ENCODE peak calls at places on chromosomes 13 and 19, in nine cellular contexts. One of them, this sample, is unnamed.

GRCh38 chr13:75993823-75994222 is 357.7 kb downstream of the LMO7 start:
- DNase-seq in BE2C: no peak
- DNase-seq in HS-5: no peak
- DNase-seq in activated CD8-positive, alpha-beta T cell treated with anti-CD3 and anti-CD28 coated beads, Interleukin-2, amount 10 ng/mL, durations not matched to agents 7 days and 5 days: no peak
- DNase-seq in GF-D8: no peak
- DNase-seq in fibroblast of lung: no peak
- DNase-seq in stimulated activated naive B cell treated with anti-CD40 and anti-IgM and Interleukin-4, amounts not matched to agents 10 μg/mL and 1 μg/mL and 100 μg/mL, for 72 hours: no peak
- DNase-seq in central memory CD8-positive, alpha-beta T cell: no peak
- DNase-seq in COR-L47: no peak
- DNase-seq in this sample: no peak

GRCh38 chr13:109131698-109132257 is 502.4 kb downstream of the MYO16 start:
- DNase-seq in fibroblast of lung: no peak
- DNase-seq in GF-D8: peak
- DNase-seq in activated CD8-positive, alpha-beta T cell treated with anti-CD3 and anti-CD28 coated beads, Interleukin-2, amount 10 ng/mL, durations not matched to agents 7 days and 5 days: no peak
- DNase-seq in central memory CD8-positive, alpha-beta T cell: no peak
- DNase-seq in HS-5: no peak
- DNase-seq in stimulated activated naive B cell treated with anti-CD40 and anti-IgM and Interleukin-4, amounts not matched to agents 10 μg/mL and 1 μg/mL and 100 μg/mL, for 72 hours: peak
- DNase-seq in COR-L47: no peak
- DNase-seq in BE2C: no peak
- DNase-seq in this sample: no peak

GRCh38 chr13:48858122-48858521 is 117.6 kb upstream of the FNDC3A start:
- DNase-seq in activated CD8-positive, alpha-beta T cell treated with anti-CD3 and anti-CD28 coated beads, Interleukin-2, amount 10 ng/mL, durations not matched to agents 7 days and 5 days: no peak
- DNase-seq in COR-L47: no peak
- DNase-seq in GF-D8: peak
- DNase-seq in fibroblast of lung: no peak
- DNase-seq in BE2C: no peak
- DNase-seq in stimulated activated naive B cell treated with anti-CD40 and anti-IgM and Interleukin-4, amounts not matched to agents 10 μg/mL and 1 μg/mL and 100 μg/mL, for 72 hours: no peak
- DNase-seq in central memory CD8-positive, alpha-beta T cell: no peak
- DNase-seq in HS-5: no peak
- DNase-seq in this sample: no peak

GRCh38 chr19:45667620-45668341 is at the start of gene GIPR:
- DNase-seq in BE2C: peak
- DNase-seq in COR-L47: no peak
- DNase-seq in activated CD8-positive, alpha-beta T cell treated with anti-CD3 and anti-CD28 coated beads, Interleukin-2, amount 10 ng/mL, durations not matched to agents 7 days and 5 days: peak
- DNase-seq in stimulated activated naive B cell treated with anti-CD40 and anti-IgM and Interleukin-4, amounts not matched to agents 10 μg/mL and 1 μg/mL and 100 μg/mL, for 72 hours: peak
- DNase-seq in GF-D8: no peak
- DNase-seq in HS-5: no peak
- DNase-seq in fibroblast of lung: no peak
- DNase-seq in central memory CD8-positive, alpha-beta T cell: no peak
- DNase-seq in this sample: no peak

GRCh38 chr13:30312859-30313258 is 5.5 kb upstream of the KATNAL1 start:
- DNase-seq in activated CD8-positive, alpha-beta T cell treated with anti-CD3 and anti-CD28 coated beads, Interleukin-2, amount 10 ng/mL, durations not matched to agents 7 days and 5 days: no peak
- DNase-seq in stimulated activated naive B cell treated with anti-CD40 and anti-IgM and Interleukin-4, amounts not matched to agents 10 μg/mL and 1 μg/mL and 100 μg/mL, for 72 hours: no peak
- DNase-seq in GF-D8: no peak
- DNase-seq in central memory CD8-positive, alpha-beta T cell: no peak
- DNase-seq in BE2C: no peak
- DNase-seq in HS-5: no peak
- DNase-seq in COR-L47: no peak
- DNase-seq in fibroblast of lung: peak
- DNase-seq in this sample: no peak

GRCh38 chr13:108086678-108087077 is 128.7 kb downstream of the LIG4 start:
- DNase-seq in BE2C: peak
- DNase-seq in fibroblast of lung: peak
- DNase-seq in stimulated activated naive B cell treated with anti-CD40 and anti-IgM and Interleukin-4, amounts not matched to agents 10 μg/mL and 1 μg/mL and 100 μg/mL, for 72 hours: no peak
- DNase-seq in central memory CD8-positive, alpha-beta T cell: no peak
- DNase-seq in HS-5: no peak
- DNase-seq in activated CD8-positive, alpha-beta T cell treated with anti-CD3 and anti-CD28 coated beads, Interleukin-2, amount 10 ng/mL, durations not matched to agents 7 days and 5 days: no peak
- DNase-seq in GF-D8: no peak
- DNase-seq in COR-L47: no peak
- DNase-seq in this sample: no peak

GRCh38 chr13:42071667-42072419 is 23.4 kb downstream of the DGKH start:
- DNase-seq in GF-D8: peak
- DNase-seq in stimulated activated naive B cell treated with anti-CD40 and anti-IgM and Interleukin-4, amounts not matched to agents 10 μg/mL and 1 μg/mL and 100 μg/mL, for 72 hours: no peak
- DNase-seq in HS-5: no peak
- DNase-seq in COR-L47: no peak
- DNase-seq in activated CD8-positive, alpha-beta T cell treated with anti-CD3 and anti-CD28 coated beads, Interleukin-2, amount 10 ng/mL, durations not matched to agents 7 days and 5 days: no peak
- DNase-seq in central memory CD8-positive, alpha-beta T cell: no peak
- DNase-seq in fibroblast of lung: peak
- DNase-seq in BE2C: peak
- DNase-seq in this sample: no peak

GRCh38 chr13:107202371-107203023 is 634.6 kb upstream of the ARGLU1 start:
- DNase-seq in HS-5: no peak
- DNase-seq in BE2C: no peak
- DNase-seq in stimulated activated naive B cell treated with anti-CD40 and anti-IgM and Interleukin-4, amounts not matched to agents 10 μg/mL and 1 μg/mL and 100 μg/mL, for 72 hours: no peak
- DNase-seq in fibroblast of lung: peak
- DNase-seq in GF-D8: no peak
- DNase-seq in central memory CD8-positive, alpha-beta T cell: no peak
- DNase-seq in activated CD8-positive, alpha-beta T cell treated with anti-CD3 and anti-CD28 coated beads, Interleukin-2, amount 10 ng/mL, durations not matched to agents 7 days and 5 days: no peak
- DNase-seq in COR-L47: no peak
- DNase-seq in this sample: no peak

GRCh38 chr13:105838231-105838630 is 697.2 kb downstream of the EFNB2 start:
- DNase-seq in COR-L47: no peak
- DNase-seq in HS-5: no peak
- DNase-seq in activated CD8-positive, alpha-beta T cell treated with anti-CD3 and anti-CD28 coated beads, Interleukin-2, amount 10 ng/mL, durations not matched to agents 7 days and 5 days: no peak
- DNase-seq in fibroblast of lung: no peak
- DNase-seq in stimulated activated naive B cell treated with anti-CD40 and anti-IgM and Interleukin-4, amounts not matched to agents 10 μg/mL and 1 μg/mL and 100 μg/mL, for 72 hours: no peak
- DNase-seq in central memory CD8-positive, alpha-beta T cell: no peak
- DNase-seq in BE2C: no peak
- DNase-seq in GF-D8: no peak
- DNase-seq in this sample: no peak

GRCh38 chr19:50567052-50567841 is 988 bp downstream of the LRRC4B start:
- DNase-seq in stimulated activated naive B cell treated with anti-CD40 and anti-IgM and Interleukin-4, amounts not matched to agents 10 μg/mL and 1 μg/mL and 100 μg/mL, for 72 hours: no peak
- DNase-seq in central memory CD8-positive, alpha-beta T cell: no peak
- DNase-seq in fibroblast of lung: no peak
- DNase-seq in activated CD8-positive, alpha-beta T cell treated with anti-CD3 and anti-CD28 coated beads, Interleukin-2, amount 10 ng/mL, durations not matched to agents 7 days and 5 days: no peak
- DNase-seq in HS-5: no peak
- DNase-seq in GF-D8: no peak
- DNase-seq in COR-L47: peak
- DNase-seq in BE2C: no peak
- DNase-seq in this sample: no peak

GRCh38 chr13:113145911-113146598 is 12.4 kb upstream of the PROZ start:
- DNase-seq in HS-5: no peak
- DNase-seq in activated CD8-positive, alpha-beta T cell treated with anti-CD3 and anti-CD28 coated beads, Interleukin-2, amount 10 ng/mL, durations not matched to agents 7 days and 5 days: no peak
- DNase-seq in fibroblast of lung: no peak
- DNase-seq in COR-L47: no peak
- DNase-seq in GF-D8: no peak
- DNase-seq in central memory CD8-positive, alpha-beta T cell: no peak
- DNase-seq in stimulated activated naive B cell treated with anti-CD40 and anti-IgM and Interleukin-4, amounts not matched to agents 10 μg/mL and 1 μg/mL and 100 μg/mL, for 72 hours: no peak
- DNase-seq in BE2C: no peak
- DNase-seq in this sample: no peak

GRCh38 chr19:47511128-47511517 is 3.7 kb downstream of the NAPA start:
- DNase-seq in COR-L47: no peak
- DNase-seq in fibroblast of lung: no peak
- DNase-seq in GF-D8: no peak
- DNase-seq in central memory CD8-positive, alpha-beta T cell: no peak
- DNase-seq in activated CD8-positive, alpha-beta T cell treated with anti-CD3 and anti-CD28 coated beads, Interleukin-2, amount 10 ng/mL, durations not matched to agents 7 days and 5 days: no peak
- DNase-seq in HS-5: no peak
- DNase-seq in BE2C: no peak
- DNase-seq in stimulated activated naive B cell treated with anti-CD40 and anti-IgM and Interleukin-4, amounts not matched to agents 10 μg/mL and 1 μg/mL and 100 μg/mL, for 72 hours: no peak
- DNase-seq in this sample: no peak

GRCh38 chr13:51827254-51827653 is 17.7 kb downstream of the TMEM272 start:
- DNase-seq in BE2C: no peak
- DNase-seq in HS-5: no peak
- DNase-seq in activated CD8-positive, alpha-beta T cell treated with anti-CD3 and anti-CD28 coated beads, Interleukin-2, amount 10 ng/mL, durations not matched to agents 7 days and 5 days: no peak
- DNase-seq in fibroblast of lung: no peak
- DNase-seq in GF-D8: peak
- DNase-seq in stimulated activated naive B cell treated with anti-CD40 and anti-IgM and Interleukin-4, amounts not matched to agents 10 μg/mL and 1 μg/mL and 100 μg/mL, for 72 hours: no peak
- DNase-seq in central memory CD8-positive, alpha-beta T cell: no peak
- DNase-seq in COR-L47: no peak
- DNase-seq in this sample: no peak

GRCh38 chr19:16039081-16039480 is 37.2 kb upstream of the TPM4 start:
- DNase-seq in BE2C: no peak
- DNase-seq in GF-D8: no peak
- DNase-seq in central memory CD8-positive, alpha-beta T cell: no peak
- DNase-seq in fibroblast of lung: no peak
- DNase-seq in HS-5: no peak
- DNase-seq in COR-L47: no peak
- DNase-seq in stimulated activated naive B cell treated with anti-CD40 and anti-IgM and Interleukin-4, amounts not matched to agents 10 μg/mL and 1 μg/mL and 100 μg/mL, for 72 hours: no peak
- DNase-seq in activated CD8-positive, alpha-beta T cell treated with anti-CD3 and anti-CD28 coated beads, Interleukin-2, amount 10 ng/mL, durations not matched to agents 7 days and 5 days: no peak
- DNase-seq in this sample: no peak

GRCh38 chr13:99886706-99887105 is 84.9 kb downstream of the ZIC5 start:
- DNase-seq in GF-D8: no peak
- DNase-seq in activated CD8-positive, alpha-beta T cell treated with anti-CD3 and anti-CD28 coated beads, Interleukin-2, amount 10 ng/mL, durations not matched to agents 7 days and 5 days: peak
- DNase-seq in fibroblast of lung: no peak
- DNase-seq in HS-5: no peak
- DNase-seq in central memory CD8-positive, alpha-beta T cell: no peak
- DNase-seq in COR-L47: no peak
- DNase-seq in BE2C: no peak
- DNase-seq in stimulated activated naive B cell treated with anti-CD40 and anti-IgM and Interleukin-4, amounts not matched to agents 10 μg/mL and 1 μg/mL and 100 μg/mL, for 72 hours: no peak
- DNase-seq in this sample: no peak

GRCh38 chr19:35264281-35265125 is 4.3 kb upstream of the USF2 start:
- DNase-seq in COR-L47: no peak
- DNase-seq in HS-5: no peak
- DNase-seq in stimulated activated naive B cell treated with anti-CD40 and anti-IgM and Interleukin-4, amounts not matched to agents 10 μg/mL and 1 μg/mL and 100 μg/mL, for 72 hours: no peak
- DNase-seq in GF-D8: peak
- DNase-seq in fibroblast of lung: no peak
- DNase-seq in activated CD8-positive, alpha-beta T cell treated with anti-CD3 and anti-CD28 coated beads, Interleukin-2, amount 10 ng/mL, durations not matched to agents 7 days and 5 days: no peak
- DNase-seq in central memory CD8-positive, alpha-beta T cell: no peak
- DNase-seq in BE2C: no peak
- DNase-seq in this sample: no peak

GRCh38 chr13:91482427-91482826 is 84.0 kb downstream of the GPC5 start:
- DNase-seq in COR-L47: no peak
- DNase-seq in HS-5: no peak
- DNase-seq in fibroblast of lung: no peak
- DNase-seq in GF-D8: no peak
- DNase-seq in stimulated activated naive B cell treated with anti-CD40 and anti-IgM and Interleukin-4, amounts not matched to agents 10 μg/mL and 1 μg/mL and 100 μg/mL, for 72 hours: no peak
- DNase-seq in central memory CD8-positive, alpha-beta T cell: no peak
- DNase-seq in BE2C: no peak
- DNase-seq in activated CD8-positive, alpha-beta T cell treated with anti-CD3 and anti-CD28 coated beads, Interleukin-2, amount 10 ng/mL, durations not matched to agents 7 days and 5 days: no peak
- DNase-seq in this sample: no peak

GRCh38 chr19:28964500-28964899 is 248.5 kb downstream of the UQCRFS1 start:
- DNase-seq in central memory CD8-positive, alpha-beta T cell: no peak
- DNase-seq in BE2C: no peak
- DNase-seq in fibroblast of lung: no peak
- DNase-seq in stimulated activated naive B cell treated with anti-CD40 and anti-IgM and Interleukin-4, amounts not matched to agents 10 μg/mL and 1 μg/mL and 100 μg/mL, for 72 hours: no peak
- DNase-seq in activated CD8-positive, alpha-beta T cell treated with anti-CD3 and anti-CD28 coated beads, Interleukin-2, amount 10 ng/mL, durations not matched to agents 7 days and 5 days: no peak
- DNase-seq in HS-5: no peak
- DNase-seq in GF-D8: no peak
- DNase-seq in COR-L47: no peak
- DNase-seq in this sample: no peak

GRCh38 chr13:106599875-106600797 is 32.2 kb upstream of the ARGLU1 start:
- DNase-seq in COR-L47: no peak
- DNase-seq in GF-D8: no peak
- DNase-seq in HS-5: peak
- DNase-seq in stimulated activated naive B cell treated with anti-CD40 and anti-IgM and Interleukin-4, amounts not matched to agents 10 μg/mL and 1 μg/mL and 100 μg/mL, for 72 hours: no peak
- DNase-seq in BE2C: no peak
- DNase-seq in activated CD8-positive, alpha-beta T cell treated with anti-CD3 and anti-CD28 coated beads, Interleukin-2, amount 10 ng/mL, durations not matched to agents 7 days and 5 days: no peak
- DNase-seq in fibroblast of lung: peak
- DNase-seq in central memory CD8-positive, alpha-beta T cell: no peak
- DNase-seq in this sample: no peak

GRCh38 chr19:1098177-1099051 is 3.2 kb upstream of the POLR2E start:
- DNase-seq in HS-5: no peak
- DNase-seq in central memory CD8-positive, alpha-beta T cell: no peak
- DNase-seq in activated CD8-positive, alpha-beta T cell treated with anti-CD3 and anti-CD28 coated beads, Interleukin-2, amount 10 ng/mL, durations not matched to agents 7 days and 5 days: no peak
- DNase-seq in COR-L47: no peak
- DNase-seq in GF-D8: no peak
- DNase-seq in stimulated activated naive B cell treated with anti-CD40 and anti-IgM and Interleukin-4, amounts not matched to agents 10 μg/mL and 1 μg/mL and 100 μg/mL, for 72 hours: no peak
- DNase-seq in fibroblast of lung: no peak
- DNase-seq in BE2C: no peak
- DNase-seq in this sample: no peak

GRCh38 chr19:49863254-49863934 is 4.0 kb downstream of the PNKP start:
- DNase-seq in stimulated activated naive B cell treated with anti-CD40 and anti-IgM and Interleukin-4, amounts not matched to agents 10 μg/mL and 1 μg/mL and 100 μg/mL, for 72 hours: no peak
- DNase-seq in fibroblast of lung: no peak
- DNase-seq in BE2C: no peak
- DNase-seq in central memory CD8-positive, alpha-beta T cell: no peak
- DNase-seq in GF-D8: no peak
- DNase-seq in activated CD8-positive, alpha-beta T cell treated with anti-CD3 and anti-CD28 coated beads, Interleukin-2, amount 10 ng/mL, durations not matched to agents 7 days and 5 days: no peak
- DNase-seq in HS-5: no peak
- DNase-seq in COR-L47: no peak
- DNase-seq in this sample: no peak

GRCh38 chr13:50891206-50891605 is 18.4 kb upstream of the RNASEH2B start:
- DNase-seq in stimulated activated naive B cell treated with anti-CD40 and anti-IgM and Interleukin-4, amounts not matched to agents 10 μg/mL and 1 μg/mL and 100 μg/mL, for 72 hours: no peak
- DNase-seq in GF-D8: peak
- DNase-seq in activated CD8-positive, alpha-beta T cell treated with anti-CD3 and anti-CD28 coated beads, Interleukin-2, amount 10 ng/mL, durations not matched to agents 7 days and 5 days: no peak
- DNase-seq in COR-L47: no peak
- DNase-seq in central memory CD8-positive, alpha-beta T cell: no peak
- DNase-seq in fibroblast of lung: no peak
- DNase-seq in BE2C: no peak
- DNase-seq in HS-5: no peak
- DNase-seq in this sample: no peak

GRCh38 chr13:46569471-46569870 is 16.5 kb downstream of the LRCH1 start:
- DNase-seq in GF-D8: no peak
- DNase-seq in HS-5: no peak
- DNase-seq in activated CD8-positive, alpha-beta T cell treated with anti-CD3 and anti-CD28 coated beads, Interleukin-2, amount 10 ng/mL, durations not matched to agents 7 days and 5 days: no peak
- DNase-seq in stimulated activated naive B cell treated with anti-CD40 and anti-IgM and Interleukin-4, amounts not matched to agents 10 μg/mL and 1 μg/mL and 100 μg/mL, for 72 hours: no peak
- DNase-seq in fibroblast of lung: no peak
- DNase-seq in COR-L47: no peak
- DNase-seq in central memory CD8-positive, alpha-beta T cell: no peak
- DNase-seq in BE2C: peak
- DNase-seq in this sample: no peak

GRCh38 chr19:48491793-48492123 is 19.9 kb downstream of the LMTK3 start:
- DNase-seq in fibroblast of lung: no peak
- DNase-seq in stimulated activated naive B cell treated with anti-CD40 and anti-IgM and Interleukin-4, amounts not matched to agents 10 μg/mL and 1 μg/mL and 100 μg/mL, for 72 hours: no peak
- DNase-seq in BE2C: no peak
- DNase-seq in HS-5: no peak
- DNase-seq in activated CD8-positive, alpha-beta T cell treated with anti-CD3 and anti-CD28 coated beads, Interleukin-2, amount 10 ng/mL, durations not matched to agents 7 days and 5 days: no peak
- DNase-seq in COR-L47: no peak
- DNase-seq in central memory CD8-positive, alpha-beta T cell: no peak
- DNase-seq in GF-D8: no peak
- DNase-seq in this sample: no peak

GRCh38 chr13:113981201-113981605 is 7.3 kb upstream of the C13orf46 start:
- DNase-seq in HS-5: no peak
- DNase-seq in COR-L47: peak
- DNase-seq in central memory CD8-positive, alpha-beta T cell: no peak
- DNase-seq in BE2C: no peak
- DNase-seq in stimulated activated naive B cell treated with anti-CD40 and anti-IgM and Interleukin-4, amounts not matched to agents 10 μg/mL and 1 μg/mL and 100 μg/mL, for 72 hours: no peak
- DNase-seq in fibroblast of lung: no peak
- DNase-seq in activated CD8-positive, alpha-beta T cell treated with anti-CD3 and anti-CD28 coated beads, Interleukin-2, amount 10 ng/mL, durations not matched to agents 7 days and 5 days: no peak
- DNase-seq in GF-D8: no peak
- DNase-seq in this sample: no peak

GRCh38 chr19:403221-404036 is 5.5 kb downstream of the C2CD4C start:
- DNase-seq in BE2C: no peak
- DNase-seq in fibroblast of lung: no peak
- DNase-seq in HS-5: no peak
- DNase-seq in COR-L47: no peak
- DNase-seq in GF-D8: no peak
- DNase-seq in stimulated activated naive B cell treated with anti-CD40 and anti-IgM and Interleukin-4, amounts not matched to agents 10 μg/mL and 1 μg/mL and 100 μg/mL, for 72 hours: no peak
- DNase-seq in activated CD8-positive, alpha-beta T cell treated with anti-CD3 and anti-CD28 coated beads, Interleukin-2, amount 10 ng/mL, durations not matched to agents 7 days and 5 days: no peak
- DNase-seq in central memory CD8-positive, alpha-beta T cell: no peak
- DNase-seq in this sample: no peak

GRCh38 chr13:106376411-106377112 is 158.9 kb downstream of the EFNB2 start:
- DNase-seq in BE2C: peak
- DNase-seq in HS-5: peak
- DNase-seq in COR-L47: no peak
- DNase-seq in stimulated activated naive B cell treated with anti-CD40 and anti-IgM and Interleukin-4, amounts not matched to agents 10 μg/mL and 1 μg/mL and 100 μg/mL, for 72 hours: no peak
- DNase-seq in central memory CD8-positive, alpha-beta T cell: no peak
- DNase-seq in activated CD8-positive, alpha-beta T cell treated with anti-CD3 and anti-CD28 coated beads, Interleukin-2, amount 10 ng/mL, durations not matched to agents 7 days and 5 days: no peak
- DNase-seq in GF-D8: no peak
- DNase-seq in fibroblast of lung: peak
- DNase-seq in this sample: no peak

GRCh38 chr13:26534036-26534726 is 23.3 kb upstream of the WASF3 start:
- DNase-seq in GF-D8: no peak
- DNase-seq in activated CD8-positive, alpha-beta T cell treated with anti-CD3 and anti-CD28 coated beads, Interleukin-2, amount 10 ng/mL, durations not matched to agents 7 days and 5 days: no peak
- DNase-seq in central memory CD8-positive, alpha-beta T cell: no peak
- DNase-seq in COR-L47: no peak
- DNase-seq in fibroblast of lung: no peak
- DNase-seq in HS-5: no peak
- DNase-seq in BE2C: no peak
- DNase-seq in stimulated activated naive B cell treated with anti-CD40 and anti-IgM and Interleukin-4, amounts not matched to agents 10 μg/mL and 1 μg/mL and 100 μg/mL, for 72 hours: no peak
- DNase-seq in this sample: no peak

GRCh38 chr19:50678323-50678722 is 29.1 kb downstream of the C19orf81 start:
- DNase-seq in BE2C: no peak
- DNase-seq in HS-5: no peak
- DNase-seq in central memory CD8-positive, alpha-beta T cell: no peak
- DNase-seq in COR-L47: no peak
- DNase-seq in activated CD8-positive, alpha-beta T cell treated with anti-CD3 and anti-CD28 coated beads, Interleukin-2, amount 10 ng/mL, durations not matched to agents 7 days and 5 days: no peak
- DNase-seq in stimulated activated naive B cell treated with anti-CD40 and anti-IgM and Interleukin-4, amounts not matched to agents 10 μg/mL and 1 μg/mL and 100 μg/mL, for 72 hours: no peak
- DNase-seq in GF-D8: no peak
- DNase-seq in fibroblast of lung: no peak
- DNase-seq in this sample: no peak

GRCh38 chr13:92843549-92843948 is 383.1 kb upstream of the GPC6 start:
- DNase-seq in HS-5: no peak
- DNase-seq in stimulated activated naive B cell treated with anti-CD40 and anti-IgM and Interleukin-4, amounts not matched to agents 10 μg/mL and 1 μg/mL and 100 μg/mL, for 72 hours: no peak
- DNase-seq in BE2C: no peak
- DNase-seq in fibroblast of lung: peak
- DNase-seq in GF-D8: no peak
- DNase-seq in activated CD8-positive, alpha-beta T cell treated with anti-CD3 and anti-CD28 coated beads, Interleukin-2, amount 10 ng/mL, durations not matched to agents 7 days and 5 days: no peak
- DNase-seq in COR-L47: peak
- DNase-seq in central memory CD8-positive, alpha-beta T cell: no peak
- DNase-seq in this sample: no peak

GRCh38 chr13:75489502-75490263 is 7.7 kb upstream of the TBC1D4 start:
- DNase-seq in central memory CD8-positive, alpha-beta T cell: no peak
- DNase-seq in stimulated activated naive B cell treated with anti-CD40 and anti-IgM and Interleukin-4, amounts not matched to agents 10 μg/mL and 1 μg/mL and 100 μg/mL, for 72 hours: no peak
- DNase-seq in activated CD8-positive, alpha-beta T cell treated with anti-CD3 and anti-CD28 coated beads, Interleukin-2, amount 10 ng/mL, durations not matched to agents 7 days and 5 days: no peak
- DNase-seq in fibroblast of lung: peak
- DNase-seq in BE2C: no peak
- DNase-seq in COR-L47: no peak
- DNase-seq in HS-5: no peak
- DNase-seq in GF-D8: peak
- DNase-seq in this sample: no peak